ENCODE peak calls at places on chromosomes 3 and 15, in five cellular contexts. One of them, this sample, is unnamed.

GRCh38 chr3:48990636-48991421 is 788 bp downstream of the P4HTM start:
- DNase-seq in breast epithelium: no peak
- DNase-seq in CD8-positive, alpha-beta T cell: peak; percentile 37
- DNase-seq in GM06990: no peak
- DNase-seq in HCT116: no peak
- DNase-seq in this sample: no peak

GRCh38 chr15:45146405-45146804 is 16.6 kb downstream of the DUOX1 start:
- DNase-seq in breast epithelium: no peak
- DNase-seq in CD8-positive, alpha-beta T cell: no peak
- DNase-seq in GM06990: no peak
- DNase-seq in HCT116: no peak
- DNase-seq in this sample: no peak

GRCh38 chr3:65173841-65174240 is 486.0 kb upstream of the ADAMTS9 start:
- DNase-seq in breast epithelium: no peak
- DNase-seq in CD8-positive, alpha-beta T cell: no peak
- DNase-seq in GM06990: no peak
- DNase-seq in HCT116: no peak
- DNase-seq in this sample: no peak

GRCh38 chr15:77719450-77719849 is 86.7 kb upstream of the LINGO1 start:
- DNase-seq in breast epithelium: no peak
- DNase-seq in CD8-positive, alpha-beta T cell: no peak
- DNase-seq in GM06990: no peak
- DNase-seq in HCT116: no peak
- DNase-seq in this sample: no peak

GRCh38 chr15:39188930-39189329 is 391.9 kb upstream of the THBS1 start:
- DNase-seq in breast epithelium: peak; percentile 54
- DNase-seq in CD8-positive, alpha-beta T cell: no peak
- DNase-seq in GM06990: no peak
- DNase-seq in HCT116: peak; percentile 44
- DNase-seq in this sample: no peak

GRCh38 chr15:57218826-57219576 is 157.3 kb upstream of the CGNL1 start:
- DNase-seq in breast epithelium: no peak
- DNase-seq in CD8-positive, alpha-beta T cell: no peak
- DNase-seq in GM06990: no peak
- DNase-seq in HCT116: no peak
- DNase-seq in this sample: no peak

GRCh38 chr3:13612829-13613228 is 63.9 kb downstream of the FBLN2 start:
- DNase-seq in breast epithelium: no peak
- DNase-seq in CD8-positive, alpha-beta T cell: no peak
- DNase-seq in GM06990: no peak
- DNase-seq in HCT116: no peak
- DNase-seq in this sample: no peak

GRCh38 chr15:70096215-70096974 is 1.3 kb downstream of the TLE3 start:
- DNase-seq in breast epithelium: peak; percentile 75
- DNase-seq in CD8-positive, alpha-beta T cell: peak; percentile 61
- DNase-seq in GM06990: peak; percentile 52
- DNase-seq in HCT116: no peak
- DNase-seq in this sample: no peak

GRCh38 chr15:99712415-99712814 is 20.8 kb downstream of the LYSMD4 start:
- DNase-seq in breast epithelium: no peak
- DNase-seq in CD8-positive, alpha-beta T cell: no peak
- DNase-seq in GM06990: no peak
- DNase-seq in HCT116: no peak
- DNase-seq in this sample: no peak

GRCh38 chr15:60734846-60735245 is 255.9 kb upstream of the ICE2 start:
- DNase-seq in breast epithelium: no peak
- DNase-seq in CD8-positive, alpha-beta T cell: no peak
- DNase-seq in GM06990: no peak
- DNase-seq in HCT116: no peak
- DNase-seq in this sample: no peak

GRCh38 chr3:66567066-66567465 is 66.2 kb upstream of the LRIG1 start:
- DNase-seq in breast epithelium: no peak
- DNase-seq in CD8-positive, alpha-beta T cell: no peak
- DNase-seq in GM06990: no peak
- DNase-seq in HCT116: no peak
- DNase-seq in this sample: no peak

GRCh38 chr3:180679178-180680096 is at the start of gene CCDC39:
- DNase-seq in breast epithelium: no peak
- DNase-seq in CD8-positive, alpha-beta T cell: peak; percentile 40
- DNase-seq in GM06990: peak; percentile 73
- DNase-seq in HCT116: peak; percentile 23
- DNase-seq in this sample: no peak

GRCh38 chr3:67875338-67875737 is 220.9 kb upstream of the SUCLG2 start:
- DNase-seq in breast epithelium: no peak
- DNase-seq in CD8-positive, alpha-beta T cell: no peak
- DNase-seq in GM06990: no peak
- DNase-seq in HCT116: no peak
- DNase-seq in this sample: no peak

GRCh38 chr15:64912379-64912778 is 677 bp downstream of the ANKDD1A start:
- DNase-seq in breast epithelium: no peak
- DNase-seq in CD8-positive, alpha-beta T cell: no peak
- DNase-seq in GM06990: no peak
- DNase-seq in HCT116: no peak
- DNase-seq in this sample: no peak
- H3K27me3 ChIP-seq in breast epithelium: no peaks in the 10 kb centered on the region
- H3K27me3 ChIP-seq in CD8-positive, alpha-beta T cell: no peaks in the 10 kb centered on the region
- H3K27me3 ChIP-seq in GM06990: no peaks in the 10 kb centered on the region
- H3K27me3 ChIP-seq in HCT116: no peaks in the 10 kb centered on the region
- H3K27me3 ChIP-seq in this sample: no peaks in the 10 kb centered on the region

GRCh38 chr3:27326949-27327582 is 42.1 kb downstream of the NEK10 start:
- DNase-seq in breast epithelium: no peak
- DNase-seq in CD8-positive, alpha-beta T cell: no peak
- DNase-seq in GM06990: no peak
- DNase-seq in HCT116: no peak
- DNase-seq in this sample: no peak

GRCh38 chr3:27323087-27323570 is 46.1 kb downstream of the NEK10 start:
- DNase-seq in breast epithelium: no peak
- DNase-seq in CD8-positive, alpha-beta T cell: no peak
- DNase-seq in GM06990: no peak
- DNase-seq in HCT116: no peak
- DNase-seq in this sample: no peak

GRCh38 chr3:27324695-27325094 is 44.5 kb downstream of the NEK10 start:
- DNase-seq in breast epithelium: no peak
- DNase-seq in CD8-positive, alpha-beta T cell: no peak
- DNase-seq in GM06990: no peak
- DNase-seq in HCT116: no peak
- DNase-seq in this sample: no peak

GRCh38 chr3:27326211-27326948 is 42.8 kb downstream of the NEK10 start:
- DNase-seq in breast epithelium: no peak
- DNase-seq in CD8-positive, alpha-beta T cell: no peak
- DNase-seq in GM06990: no peak
- DNase-seq in HCT116: no peak
- DNase-seq in this sample: no peak

DNA sequence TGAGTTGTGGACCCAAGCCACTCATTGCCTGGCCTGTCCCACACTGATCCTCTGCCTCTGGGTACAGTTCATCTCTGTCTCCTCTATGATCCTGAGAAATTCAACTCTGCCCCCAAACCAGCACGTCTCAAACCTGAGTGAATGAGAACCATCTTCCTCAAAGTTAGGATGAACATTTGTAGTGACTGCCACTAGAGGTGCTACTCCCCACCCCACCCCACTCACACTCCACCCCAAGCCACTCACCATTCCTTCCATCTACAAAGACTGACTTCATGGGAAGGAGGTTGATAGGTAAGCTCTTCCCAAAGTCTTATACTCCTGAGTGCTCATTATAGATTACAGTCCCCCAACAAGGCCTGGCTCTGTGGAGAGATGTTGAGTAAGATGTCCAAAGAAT is 43.8 kb downstream of the NEK10 start:
- DNase-seq in breast epithelium: no peak
- DNase-seq in CD8-positive, alpha-beta T cell: no peak
- DNase-seq in GM06990: no peak
- DNase-seq in HCT116: no peak
- DNase-seq in this sample: no peak
- TF ChIP-seq CTCF in breast epithelium: no peak
- TF ChIP-seq CTCF in CD8-positive, alpha-beta T cell: no peak
- TF ChIP-seq CTCF in GM06990: peak; percentile 53
- TF ChIP-seq CTCF in HCT116: no peak
- TF ChIP-seq CTCF in this sample: no peak

DNA sequence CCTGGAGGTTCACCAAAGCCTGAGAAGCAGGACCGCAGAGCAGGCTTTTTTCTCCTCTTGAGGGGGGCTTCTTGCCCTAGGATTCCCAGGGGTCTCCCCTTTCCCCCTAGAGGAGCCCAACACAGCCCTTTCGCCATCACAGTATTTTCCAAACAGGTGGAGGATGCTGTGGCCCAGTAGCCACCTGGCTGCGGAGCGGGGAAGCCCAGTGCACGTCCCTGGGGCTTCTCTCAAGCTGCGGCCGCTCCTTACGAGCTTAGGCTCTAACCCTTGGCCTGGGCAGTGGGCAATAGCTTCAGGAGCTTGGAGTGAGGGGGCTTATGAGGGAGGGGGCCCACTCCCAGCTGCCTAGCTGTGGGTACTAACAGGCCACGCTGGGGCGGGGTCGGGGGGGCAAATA is 11.6 kb upstream of the DLL4 start:
- DNase-seq in breast epithelium: no peak
- DNase-seq in CD8-positive, alpha-beta T cell: no peak
- DNase-seq in GM06990: no peak
- DNase-seq in HCT116: no peak
- DNase-seq in this sample: no peak
- H3K4me3 ChIP-seq in breast epithelium: peak overlapping the region; percentile 5
- H3K4me3 ChIP-seq in CD8-positive, alpha-beta T cell: no peak overlapping the region
- H3K4me3 ChIP-seq in GM06990: no peak overlapping the region
- H3K4me3 ChIP-seq in HCT116: no peak overlapping the region
- H3K4me3 ChIP-seq in this sample: peak overlapping the region; percentile 23

GRCh38 chr3:147371771-147372340 is 34.5 kb downstream of the ZIC4 start:
- DNase-seq in breast epithelium: no peak
- DNase-seq in CD8-positive, alpha-beta T cell: no peak
- DNase-seq in GM06990: no peak
- DNase-seq in HCT116: no peak
- DNase-seq in this sample: no peak

GRCh38 chr3:147369671-147370123 is 36.6 kb downstream of the ZIC4 start:
- DNase-seq in breast epithelium: no peak
- DNase-seq in CD8-positive, alpha-beta T cell: no peak
- DNase-seq in GM06990: no peak
- DNase-seq in HCT116: no peak
- DNase-seq in this sample: no peak

GRCh38 chr3:147372525-147373027 is 33.8 kb downstream of the ZIC4 start:
- DNase-seq in breast epithelium: no peak
- DNase-seq in CD8-positive, alpha-beta T cell: no peak
- DNase-seq in GM06990: no peak
- DNase-seq in HCT116: no peak
- DNase-seq in this sample: no peak

GRCh38 chr3:147370316-147370715 is 36.0 kb downstream of the ZIC4 start:
- DNase-seq in breast epithelium: no peak
- DNase-seq in CD8-positive, alpha-beta T cell: no peak
- DNase-seq in GM06990: no peak
- DNase-seq in HCT116: no peak
- DNase-seq in this sample: no peak

DNA sequence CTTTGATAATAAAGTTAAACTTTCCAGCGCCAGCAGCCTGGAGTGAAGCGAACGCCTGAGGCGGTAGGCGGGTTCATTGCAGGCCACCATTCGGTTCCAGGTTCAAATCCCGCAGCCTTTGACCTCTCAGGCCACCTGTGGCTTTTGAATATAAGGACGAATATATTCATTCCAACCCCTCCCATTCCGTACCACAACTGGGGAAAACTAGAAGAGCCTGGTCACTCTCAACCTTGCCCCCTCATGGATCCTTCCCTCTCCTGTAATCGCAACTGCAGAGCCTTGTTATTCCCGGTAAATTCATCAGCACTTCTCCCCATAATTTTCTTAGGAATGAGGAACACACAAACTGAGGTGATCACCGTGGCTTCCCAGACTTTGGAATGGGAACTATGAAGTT is 35.2 kb downstream of the ZIC4 start:
- DNase-seq in breast epithelium: no peak
- DNase-seq in CD8-positive, alpha-beta T cell: no peak
- DNase-seq in GM06990: no peak
- DNase-seq in HCT116: no peak
- DNase-seq in this sample: no peak
- H3K27me3 ChIP-seq in breast epithelium: peaks cover 93% of the 10 kb centered on the region
- H3K27me3 ChIP-seq in CD8-positive, alpha-beta T cell: peaks cover 11% of the 10 kb centered on the region
- H3K27me3 ChIP-seq in GM06990: peaks cover 2% of the 10 kb centered on the region
- H3K27me3 ChIP-seq in HCT116: peaks cover 6% of the 10 kb centered on the region
- H3K27me3 ChIP-seq in this sample: no peaks in the 10 kb centered on the region

DNA sequence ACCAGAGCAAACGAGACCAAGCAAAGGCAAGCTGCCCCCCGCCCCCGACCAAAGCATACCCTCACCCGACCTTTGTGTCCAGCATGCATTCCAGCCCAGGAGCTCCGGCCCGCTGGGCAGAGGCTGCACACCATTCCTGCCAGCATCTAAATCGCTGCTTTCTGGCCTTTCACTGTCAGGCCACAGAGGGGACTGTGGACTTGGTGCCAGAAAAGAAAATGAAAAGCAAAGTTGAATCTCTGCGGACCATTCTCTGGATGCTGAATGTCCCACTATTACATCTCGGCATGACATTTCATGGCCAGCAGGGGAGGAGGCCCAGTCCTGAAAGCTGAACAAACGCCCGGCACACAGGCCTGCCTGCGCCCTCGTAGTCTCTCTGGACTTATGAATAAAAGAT is 13.0 kb downstream of the IL17RD start:
- DNase-seq in breast epithelium: no peak
- DNase-seq in CD8-positive, alpha-beta T cell: no peak
- DNase-seq in GM06990: no peak
- DNase-seq in HCT116: no peak
- DNase-seq in this sample: no peak
- TF ChIP-seq CTCF in breast epithelium: no peak
- TF ChIP-seq CTCF in CD8-positive, alpha-beta T cell: no peak
- TF ChIP-seq CTCF in GM06990: no peak
- TF ChIP-seq CTCF in HCT116: no peak
- TF ChIP-seq CTCF in this sample: no peak

DNA sequence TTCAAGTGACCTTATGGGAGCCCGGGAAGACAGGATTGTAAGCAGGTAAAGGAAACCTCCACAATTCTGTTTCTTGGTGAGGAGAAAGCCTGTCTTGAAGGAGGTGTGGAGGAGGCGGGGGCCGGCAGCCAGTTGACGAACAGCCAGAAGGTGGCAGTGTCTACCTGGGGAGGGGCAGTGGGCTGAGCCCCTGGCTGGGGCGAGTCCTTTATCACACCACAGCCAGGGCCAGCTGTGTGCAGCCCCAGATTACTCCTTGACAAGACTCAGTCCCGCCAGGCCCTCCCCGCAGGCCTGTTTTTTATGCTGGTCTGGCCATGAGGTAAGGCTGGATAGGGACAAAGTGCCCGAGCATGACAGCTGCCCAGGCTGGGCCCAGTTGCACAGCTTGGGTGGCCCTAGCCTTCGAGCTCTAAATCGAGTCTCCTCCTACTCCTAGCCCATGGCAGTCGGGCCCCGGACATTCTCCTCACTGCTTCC is 40.9 kb upstream of the IDH2 start:
- DNase-seq in breast epithelium: peak; percentile 50
- DNase-seq in CD8-positive, alpha-beta T cell: peak; percentile 60
- DNase-seq in GM06990: peak; percentile 71
- DNase-seq in HCT116: peak; percentile 57
- DNase-seq in this sample: no peak
- H3K4me3 ChIP-seq in breast epithelium: no peak overlapping the region
- H3K4me3 ChIP-seq in CD8-positive, alpha-beta T cell: peak overlapping the region; percentile 0
- H3K4me3 ChIP-seq in GM06990: no peak overlapping the region
- H3K4me3 ChIP-seq in HCT116: no peak overlapping the region
- H3K4me3 ChIP-seq in this sample: no peak overlapping the region